ENCODE peak calls at places on chromosomes 7 and 10, in four cellular contexts. P is WTC11; A is spleen; X is activated CD8-positive, alpha-beta memory T cell treated with anti-CD3 and anti-CD28 coated beads for 48 hours. E is an unnamed sample.

GRCh38 chr7:39073432-39073831 is 95.7 kb downstream of the POU6F2 start:
- DNase-seq in P (peak), X (no peak), A (no peak), E (no peak)

GRCh38 chr10:48227213-48227612 is 47.3 kb downstream of the FRMPD2 start:
- DNase-seq in P (no peak), X (no peak), A (no peak), E (no peak)

GRCh38 chr10:23099816-23100215 is 4.4 kb downstream of the MSRB2 start:
- DNase-seq in A (no peak), P (no peak), X (no peak), E (no peak)

GRCh38 chr7:131110294-131111080 is 217.2 kb upstream of the MKLN1 start:
- DNase-seq in A (no peak), P (no peak), X (no peak), E (no peak)

GRCh38 chr10:1631282-1631681 is 106.0 kb downstream of the ADARB2 start:
- DNase-seq in X (no peak), P (no peak), A (peak), E (no peak)

GRCh38 chr10:28823501-28824075 is 146.3 kb downstream of the BAMBI start:
- DNase-seq in X (no peak), A (no peak), P (no peak), E (no peak)

GRCh38 chr10:76033457-76034196 is 602.2 kb downstream of the LRMDA start:
- DNase-seq in P (no peak), X (no peak), A (no peak), E (no peak)

GRCh38 chr10:133235891-133236321 is 1.7 kb upstream of the VENTX start:
- DNase-seq in P (no peak), X (no peak), A (no peak), E (no peak)

GRCh38 chr10:11875183-11875498 is 52.0 kb downstream of the PROSER2 start:
- DNase-seq in A (no peak), P (no peak), X (no peak), E (no peak)

GRCh38 chr10:22655312-22655973 is 58.9 kb downstream of the PIP4K2A start:
- DNase-seq in P (no peak), X (no peak), A (no peak), E (no peak)

GRCh38 chr10:51544933-51545332 is 154.5 kb downstream of the CSTF2T start:
- DNase-seq in P (no peak), A (no peak), X (no peak), E (no peak)

GRCh38 chr10:69829792-69830191 is 28.1 kb downstream of the COL13A1 start:
- DNase-seq in X (no peak), A (no peak), P (no peak), E (peak)

GRCh38 chr10:14949291-14949690 is 4.6 kb downstream of the DCLRE1C start:
- DNase-seq in X (no peak), P (no peak), A (no peak), E (no peak)

GRCh38 chr7:100897111-100897608 is 1.5 kb upstream of the ACHE start:
- DNase-seq in A (peak), X (no peak), P (peak), E (no peak)

GRCh38 chr7:79050592-79050991 is 402.9 kb downstream of the MAGI2 start:
- DNase-seq in X (no peak), P (no peak), A (no peak), E (no peak)

GRCh38 chr7:83162402-83163256 is at the start of gene PCLO:
- DNase-seq in P (peak), X (peak), A (peak), E (no peak)

GRCh38 chr10:92407305-92408016 is 116.5 kb downstream of the MARCHF5 start:
- DNase-seq in A (no peak), P (no peak), X (no peak), E (no peak)

GRCh38 chr10:7033031-7033430 is 377.8 kb downstream of the SFMBT2 start:
- DNase-seq in A (no peak), P (no peak), X (no peak), E (no peak)

GRCh38 chr7:117011419-117012260 is 58.3 kb downstream of the ST7 start:
- DNase-seq in X (no peak), A (no peak), P (no peak), E (no peak)

GRCh38 chr10:79286318-79286951 is 60.8 kb upstream of the PPIF start:
- DNase-seq in A (peak), X (peak), P (no peak), E (no peak)

GRCh38 chr7:84799131-84799530 is 387.7 kb downstream of the SEMA3D start:
- DNase-seq in A (no peak), X (no peak), P (no peak), E (no peak)

GRCh38 chr7:27164381-27165088 is 802 bp downstream of the HOXA9 start:
- DNase-seq in A (peak), X (no peak), P (peak), E (no peak)

GRCh38 chr7:113142385-113143119 is 24.2 kb upstream of the SMIM30 start:
- DNase-seq in X (no peak), P (no peak), A (no peak), E (no peak)

GRCh38 chr10:76675951-76676587 is 961.5 kb downstream of the KCNMA1 start:
- DNase-seq in P (no peak), A (no peak), X (no peak), E (no peak)

GRCh38 chr10:62851449-62851848 is 35.3 kb upstream of the EGR2 start:
- DNase-seq in X (no peak), P (peak), A (no peak), E (no peak)

GRCh38 chr7:121797283-121798037 is 75.5 kb upstream of the PTPRZ1 start:
- DNase-seq in X (no peak), P (no peak), A (no peak), E (no peak)

GRCh38 chr10:59905066-59905734 is 1.2 kb downstream of the CCDC6 start:
- DNase-seq in P (peak), A (peak), X (peak), E (no peak)

GRCh38 chr10:85067955-85068354 is 739.6 kb downstream of the CCSER2 start:
- DNase-seq in P (no peak), A (no peak), X (no peak), E (no peak)

GRCh38 chr10:69446650-69447151 is 4.6 kb upstream of the TSPAN15 start:
- DNase-seq in P (no peak), A (no peak), X (no peak), E (peak)

GRCh38 chr10:107894521-107894920 is 730.0 kb upstream of the SORCS1 start:
- DNase-seq in X (no peak), A (no peak), P (no peak), E (no peak)

GRCh38 chr7:142438235-142438922 is 180.5 kb upstream of the PRSS58 start:
- DNase-seq in X (no peak), P (peak), A (no peak), E (peak)

GRCh38 chr7:151821226-151821625 is 55.7 kb downstream of the PRKAG2 start:
- DNase-seq in P (no peak), A (peak), X (no peak), E (no peak)